ENCODE peak calls at places on chromosomes 3 and 15, in nine cellular contexts. T is AG10803, Y is foreskin fibroblast, Q is Caco-2, U is uterus, R is heart right ventricle, L is tibial nerve, S is fibroblast of pulmonary artery, O is A549. V is an unnamed sample.

GRCh38 chr3:133996251-133996661 is 33.5 kb downstream of the SLCO2A1 start:
- DNase-seq in T (no peak), Y (no peak), Q (no peak), U (no peak), R (no peak), L (no peak), S (no peak), O (no peak), V (no peak)

GRCh38 chr3:52058111-52058510 is 1.7 kb upstream of the DUSP7 start:
- DNase-seq in T (no peak), Y (no peak), Q (no peak), U (no peak), R (no peak), L (no peak), S (no peak), O (no peak), V (no peak)

GRCh38 chr15:33086500-33087141 is 107.9 kb downstream of the FMN1 start:
- DNase-seq in T (peak), Y (peak), Q (no peak), U (no peak), R (no peak), L (no peak), S (peak), O (peak), V (peak)

GRCh38 chr3:175397407-175397806 is 538.3 kb downstream of the NAALADL2 start:
- DNase-seq in T (no peak), Y (no peak), Q (no peak), U (no peak), R (no peak), L (no peak), S (no peak), O (no peak), V (no peak)

GRCh38 chr3:122969585-122970453 is 57.7 kb downstream of the SEMA5B start:
- DNase-seq in T (peak), Y (peak), Q (no peak), U (no peak), R (no peak), L (no peak), S (peak), O (no peak), V (peak)

GRCh38 chr3:95297586-95297985 is 1234.7 kb downstream of the NSUN3 start:
- DNase-seq in T (no peak), Y (no peak), Q (no peak), U (no peak), R (no peak), L (no peak), S (no peak), O (no peak), V (no peak)

GRCh38 chr3:94225176-94225742 is 162.4 kb downstream of the NSUN3 start:
- DNase-seq in T (peak), Y (no peak), Q (no peak), U (no peak), R (no peak), L (no peak), S (peak), O (no peak), V (peak)

GRCh38 chr15:38474155-38474757 is 20.3 kb downstream of the FAM98B start:
- DNase-seq in T (peak), Y (peak), Q (no peak), U (no peak), R (no peak), L (no peak), S (peak), O (peak), V (peak)

GRCh38 chr3:169384576-169384975 is 278.9 kb downstream of the MECOM start:
- DNase-seq in T (no peak), Y (no peak), Q (no peak), U (no peak), R (no peak), L (no peak), S (no peak), O (no peak), V (no peak)

GRCh38 chr3:45798034-45798433 is 1.7 kb upstream of the SLC6A20 start:
- DNase-seq in T (no peak), Y (no peak), Q (no peak), U (no peak), R (no peak), L (no peak), S (no peak), O (no peak), V (no peak)

GRCh38 chr15:27704939-27705514 is 394.1 kb downstream of the OCA2 start:
- DNase-seq in T (no peak), Y (no peak), Q (no peak), U (no peak), R (no peak), L (no peak), S (no peak), O (no peak), V (no peak)

GRCh38 chr15:93467327-93467726 is 378.3 kb upstream of the RGMA start:
- DNase-seq in T (no peak), Y (no peak), Q (no peak), U (peak), R (peak), L (peak), S (no peak), O (no peak), V (no peak)

GRCh38 chr3:41569632-41570338 is 370.5 kb downstream of the CTNNB1 start:
- DNase-seq in T (no peak), Y (no peak), Q (no peak), U (no peak), R (no peak), L (no peak), S (no peak), O (no peak), V (no peak)

GRCh38 chr3:192706272-192706671 is 21.1 kb downstream of the FGF12 start:
- DNase-seq in T (no peak), Y (no peak), Q (no peak), U (no peak), R (peak), L (no peak), S (no peak), O (no peak), V (no peak)

GRCh38 chr3:27630892-27631291 is 91.2 kb downstream of the EOMES start:
- DNase-seq in T (peak), Y (peak), Q (no peak), U (no peak), R (no peak), L (no peak), S (no peak), O (peak), V (no peak)

GRCh38 chr3:60355825-60356224 is 895.4 kb downstream of the FHIT start:
- DNase-seq in T (no peak), Y (no peak), Q (no peak), U (no peak), R (no peak), L (no peak), S (no peak), O (no peak), V (no peak)

GRCh38 chr3:194336601-194337355 is 14.3 kb downstream of the CPN2 start:
- DNase-seq in T (no peak), Y (no peak), Q (peak), U (no peak), R (no peak), L (no peak), S (no peak), O (no peak), V (no peak)

GRCh38 chr3:71303627-71304260 is 279.8 kb downstream of the FOXP1 start:
- DNase-seq in T (no peak), Y (no peak), Q (no peak), U (no peak), R (no peak), L (no peak), S (no peak), O (no peak), V (no peak)

GRCh38 chr3:165491487-165491886 is 295.3 kb upstream of the SLITRK3 start:
- DNase-seq in T (peak), Y (no peak), Q (no peak), U (peak), R (no peak), L (no peak), S (peak), O (no peak), V (peak)

GRCh38 chr3:354433-354832 is 157.9 kb downstream of the CHL1 start:
- DNase-seq in T (peak), Y (peak), Q (peak), U (peak), R (no peak), L (no peak), S (peak), O (peak), V (peak)

GRCh38 chr3:9897408-9898372 is 5.0 kb upstream of the IL17RE start:
- DNase-seq in T (no peak), Y (peak), Q (peak), U (no peak), R (no peak), L (no peak), S (peak), O (peak), V (no peak)

GRCh38 chr3:72663429-72663828 is 184.8 kb downstream of the SHQ1 start:
- DNase-seq in T (peak), Y (peak), Q (no peak), U (no peak), R (no peak), L (no peak), S (no peak), O (no peak), V (no peak)

GRCh38 chr3:39329493-39329892 is at the start of gene CCR8:
- DNase-seq in T (no peak), Y (no peak), Q (no peak), U (no peak), R (no peak), L (no peak), S (no peak), O (no peak), V (no peak)

GRCh38 chr3:78645628-78646310 is 1122.0 kb downstream of the ROBO1 start:
- DNase-seq in T (peak), Y (peak), Q (no peak), U (no peak), R (no peak), L (no peak), S (peak), O (peak), V (peak)

GRCh38 chr3:194276768-194277546 is 74.2 kb downstream of the CPN2 start:
- DNase-seq in T (peak), Y (peak), Q (peak), U (peak), R (peak), L (no peak), S (peak), O (no peak), V (no peak)

GRCh38 chr3:190180268-190180667 is 59.6 kb upstream of the P3H2 start:
- DNase-seq in T (peak), Y (peak), Q (no peak), U (no peak), R (no peak), L (no peak), S (no peak), O (no peak), V (no peak)

GRCh38 chr3:114178770-114179368 is at the start of gene DRD3:
- DNase-seq in T (peak), Y (peak), Q (peak), U (no peak), R (no peak), L (no peak), S (peak), O (peak), V (peak)

GRCh38 chr15:80798911-80799310 is 19.7 kb downstream of the CEMIP start:
- DNase-seq in T (no peak), Y (no peak), Q (no peak), U (no peak), R (no peak), L (no peak), S (no peak), O (no peak), V (no peak)

GRCh38 chr15:97909291-97909891 is 51.1 kb upstream of the ARRDC4 start:
- DNase-seq in T (peak), Y (peak), Q (peak), U (peak), R (peak), L (peak), S (peak), O (peak), V (peak)

GRCh38 chr15:97902140-97902780 is 58.2 kb upstream of the ARRDC4 start:
- DNase-seq in T (peak), Y (peak), Q (no peak), U (no peak), R (no peak), L (no peak), S (peak), O (no peak), V (no peak)

GRCh38 chr15:97900006-97900405 is 60.5 kb upstream of the ARRDC4 start:
- DNase-seq in T (peak), Y (no peak), Q (no peak), U (no peak), R (no peak), L (no peak), S (no peak), O (no peak), V (no peak)

GRCh38 chr15:97903560-97904195 is 56.8 kb upstream of the ARRDC4 start:
- DNase-seq in T (no peak), Y (no peak), Q (no peak), U (no peak), R (no peak), L (no peak), S (no peak), O (no peak), V (no peak)

DNA sequence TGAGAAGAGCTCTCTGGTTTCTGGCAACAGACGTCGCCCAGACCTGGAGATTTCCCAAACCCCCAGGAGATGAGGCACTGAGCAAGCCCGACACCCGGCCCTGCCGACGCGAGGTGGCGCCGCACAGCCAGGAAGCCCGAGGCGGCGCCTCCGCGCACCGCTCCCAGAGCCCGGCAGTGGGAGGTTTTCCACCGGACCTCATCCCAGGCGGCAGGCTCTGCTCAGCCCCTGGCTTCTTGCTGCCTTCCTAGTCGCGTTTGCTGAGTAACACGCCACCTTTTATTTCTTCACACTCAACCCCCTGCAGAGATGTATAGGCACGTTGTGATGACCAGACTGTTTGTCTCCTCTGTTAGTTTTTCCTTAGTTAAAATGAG is 56.3 kb upstream of the ARRDC4 start:
- DNase-seq in T (peak), Y (peak), Q (peak), U (peak), R (peak), L (peak), S (peak), O (peak), V (peak)
- TF ChIP-seq CTCF in T (peak), Y (peak), Q (peak), U (peak), R (peak), L (peak), S (peak), O (peak), V (peak)

GRCh38 chr3:16945330-16945729 is 60.6 kb downstream of the PLCL2 start:
- DNase-seq in T (peak), Y (peak), Q (no peak), U (no peak), R (no peak), L (no peak), S (peak), O (peak), V (peak)
- TF ChIP-seq CTCF in T (no peak), Y (no peak), Q (no peak), U (no peak), R (no peak), L (no peak), S (no peak), O (no peak), V (peak)

GRCh38 chr3:128590948-128591347 is 59.7 kb downstream of the RPN1 start:
- DNase-seq in T (no peak), Y (no peak), Q (no peak), U (no peak), R (no peak), L (no peak), S (no peak), O (no peak), V (no peak)
- TF ChIP-seq CTCF in T (no peak), Y (no peak), Q (peak), U (no peak), R (no peak), L (no peak), S (no peak), O (no peak), V (peak)

GRCh38 chr15:88701561-88702095 is 62.8 kb downstream of the ISG20 start:
- DNase-seq in T (no peak), Y (no peak), Q (no peak), U (no peak), R (no peak), L (no peak), S (peak), O (peak), V (no peak)
- TF ChIP-seq CTCF in T (peak), Y (no peak), Q (peak), U (no peak), R (no peak), L (no peak), S (peak), O (peak), V (peak)

DNA sequence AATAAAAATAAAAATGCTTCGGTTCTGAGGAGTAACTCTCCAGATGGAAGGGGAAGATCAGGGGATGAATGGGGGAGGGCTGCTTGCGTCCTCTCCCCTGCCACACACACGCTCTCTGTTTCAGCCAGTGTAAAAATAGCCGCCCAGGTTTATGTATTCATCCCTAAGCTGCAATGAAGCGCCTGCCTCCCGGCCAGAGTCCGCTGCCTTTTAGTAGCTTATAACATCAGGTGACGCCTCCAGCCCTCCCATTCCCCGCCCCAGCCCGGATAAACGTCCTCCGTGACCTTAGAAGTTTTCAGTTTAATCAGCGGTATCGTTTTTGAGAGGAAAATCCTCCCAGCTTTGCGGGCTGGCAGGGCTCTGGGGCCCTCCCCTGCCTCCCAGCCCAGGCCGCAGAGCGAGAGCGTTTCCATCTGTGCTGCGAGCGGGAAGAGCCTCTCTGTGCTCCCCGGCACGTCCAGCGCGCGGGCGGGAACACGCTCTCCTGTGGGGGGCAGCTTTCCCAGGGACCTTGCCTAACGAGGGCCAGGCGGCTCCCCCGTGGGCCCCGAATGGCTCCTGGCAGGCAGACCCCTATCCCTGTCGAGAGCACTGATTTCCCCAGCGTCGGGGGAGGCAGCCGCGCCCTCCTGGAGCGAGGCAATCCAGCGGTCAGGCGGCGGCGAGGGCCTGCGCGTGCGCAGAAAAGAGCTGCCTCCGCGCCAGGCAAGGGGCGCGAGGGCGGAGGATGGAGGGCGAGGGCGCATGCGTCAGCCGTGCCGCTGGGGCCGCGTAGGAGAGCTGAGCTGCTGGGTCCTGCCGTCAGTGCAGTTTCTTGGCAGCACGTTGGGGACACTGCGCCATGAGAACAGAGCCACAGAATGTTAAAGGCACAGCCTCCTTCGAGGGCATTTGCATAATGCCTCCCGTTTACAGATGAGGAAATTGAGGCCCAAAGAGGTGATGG is 71.2 kb downstream of the CCNL1 start:
- DNase-seq in T (peak), Y (peak), Q (peak), U (peak), R (peak), L (peak), S (peak), O (peak), V (peak)
- TF ChIP-seq CTCF in T (no peak), Y (no peak), Q (no peak), U (peak), R (no peak), L (peak), S (no peak), O (no peak), V (peak)

GRCh38 chr3:127456471-127457093 is 134.0 kb downstream of the TPRA1 start:
- DNase-seq in T (peak), Y (peak), Q (peak), U (no peak), R (no peak), L (no peak), S (peak), O (no peak), V (peak)

GRCh38 chr3:127454051-127454450 is 136.5 kb downstream of the TPRA1 start:
- DNase-seq in T (no peak), Y (no peak), Q (peak), U (no peak), R (no peak), L (no peak), S (no peak), O (no peak), V (no peak)

GRCh38 chr3:127454968-127455367 is 135.6 kb downstream of the TPRA1 start:
- DNase-seq in T (no peak), Y (no peak), Q (peak), U (no peak), R (no peak), L (no peak), S (no peak), O (no peak), V (no peak)

GRCh38 chr3:127457094-127457475 is 133.4 kb downstream of the TPRA1 start:
- DNase-seq in T (peak), Y (peak), Q (peak), U (no peak), R (peak), L (no peak), S (peak), O (no peak), V (peak)

GRCh38 chr3:127455541-127456450 is 134.7 kb downstream of the TPRA1 start:
- DNase-seq in T (peak), Y (peak), Q (peak), U (no peak), R (peak), L (peak), S (peak), O (peak), V (peak)
- TF ChIP-seq CTCF in T (peak), Y (peak), Q (peak), U (peak), R (peak), L (peak), S (peak), O (peak), V (peak)

DNA sequence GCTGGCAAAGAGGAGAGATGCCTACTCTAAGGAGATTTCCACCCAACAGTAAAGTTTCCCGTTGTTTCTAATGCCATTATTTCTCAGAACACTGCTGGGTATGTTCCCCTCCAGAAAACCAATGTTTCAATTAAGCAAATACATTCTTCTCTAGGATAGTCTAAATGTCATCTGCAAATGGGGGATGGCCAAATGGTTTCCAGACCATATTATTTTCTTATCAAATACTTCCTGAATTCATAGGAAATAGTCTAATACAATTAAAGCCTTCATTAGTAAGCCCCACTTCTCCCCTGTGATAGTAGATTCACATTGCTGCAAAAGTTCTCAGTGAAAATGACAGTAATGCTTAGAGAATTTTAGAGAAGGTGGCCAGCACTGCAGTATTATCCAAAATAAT is 716.6 kb downstream of the GRM7 start:
- DNase-seq in T (no peak), Y (no peak), Q (no peak), U (no peak), R (no peak), L (no peak), S (no peak), O (no peak), V (no peak)
- TF ChIP-seq CTCF in T (no peak), Y (no peak), Q (no peak), U (no peak), R (no peak), L (no peak), S (no peak), O (no peak), V (no peak)